ENCODE peak calls at places on chromosome 6, in ten cellular contexts. Q is PC-3, N is mammary epithelial cell, F is HCT116, Y is trophoblast cell, O is K562, K is fibroblast of lung, L is H9, S is GM23248, U is astrocyte. X is an unnamed sample.

GRCh38 chr6:89079611-89080213 is 839 bp upstream of the PNRC1 start:
- DNase-seq in Q (peak; percentile 38), N (peak; percentile 62), F (no peak), Y (peak; percentile 62), O (no peak), K (peak; percentile 70), L (no peak), S (peak; percentile 85), U (peak; percentile 56), X (peak; percentile 67)

GRCh38 chr6:7238900-7239589 is 74.0 kb downstream of the SSR1 start:
- DNase-seq in Q (peak; percentile 83), N (peak; percentile 58), F (peak; percentile 77), Y (peak; percentile 75), O (peak; percentile 86), K (peak; percentile 67), L (peak; percentile 89), S (peak; percentile 88), U (peak; percentile 49), X (peak; percentile 78)

GRCh38 chr6:170206931-170207431 is 83.9 kb downstream of the DLL1 start:
- DNase-seq in Q (no peak), N (no peak), F (no peak), Y (no peak), O (no peak), K (no peak), L (no peak), S (no peak), U (no peak), X (no peak)

GRCh38 chr6:41724638-41725501 is 10.5 kb downstream of the TFEB start:
- DNase-seq in Q (no peak), N (no peak), F (no peak), Y (no peak), O (no peak), K (no peak), L (no peak), S (no peak), U (no peak), X (no peak)

GRCh38 chr6:31328355-31328960 is 28.5 kb downstream of the HLA-B start:
- DNase-seq in Q (no peak), N (no peak), F (no peak), Y (no peak), O (no peak), K (no peak), L (peak; percentile 62), S (no peak), U (no peak), X (no peak)

GRCh38 chr6:111894272-111894671 is 21.0 kb upstream of the FYN start:
- DNase-seq in Q (peak; percentile 57), N (peak; percentile 22), F (no peak), Y (no peak), O (no peak), K (peak; percentile 52), L (no peak), S (peak; percentile 66), U (no peak), X (no peak)

GRCh38 chr6:111944541-111944940 is 71.3 kb upstream of the FYN start:
- DNase-seq in Q (no peak), N (no peak), F (no peak), Y (peak; percentile 42), O (no peak), K (no peak), L (no peak), S (no peak), U (no peak), X (no peak)

GRCh38 chr6:168189679-168190405 is 110.8 kb upstream of the FRMD1 start:
- DNase-seq in Q (no peak), N (no peak), F (no peak), Y (no peak), O (no peak), K (no peak), L (peak; percentile 13), S (no peak), U (no peak), X (no peak)

DNA sequence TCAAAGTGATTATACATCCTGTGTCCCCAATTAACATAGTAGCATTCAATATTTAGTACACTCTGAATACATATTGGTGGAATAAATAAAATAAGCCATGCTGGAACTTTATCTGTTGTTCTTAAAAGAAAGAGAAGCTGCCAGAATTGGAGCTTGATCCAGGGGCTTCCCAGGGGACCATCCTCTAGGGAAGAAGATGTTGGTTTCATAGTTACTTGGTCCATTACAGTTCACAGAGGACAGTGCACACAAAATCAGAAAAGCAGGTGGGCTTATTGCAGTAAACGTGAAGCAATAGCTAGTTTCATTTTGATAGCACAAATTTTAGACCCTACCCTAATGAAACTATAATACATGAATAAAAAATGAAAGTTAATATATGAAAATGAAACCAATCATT is 227.2 kb upstream of the MARCKS start:
- DNase-seq in Q (no peak), N (no peak), F (no peak), Y (no peak), O (no peak), K (no peak), L (no peak), S (no peak), U (no peak), X (no peak)
- H3K9ac ChIP-seq in Q (peak overlapping the region; percentile 12), N (no peak overlapping the region), F (no peak overlapping the region), Y (no peak overlapping the region), O (no peak overlapping the region), K (no peak overlapping the region), L (no peak overlapping the region), S (peak overlapping the region; percentile 42), U (no peak overlapping the region), X (no peak overlapping the region)

GRCh38 chr6:28351087-28351486 is 1.3 kb downstream of the ZKSCAN3 start:
- DNase-seq in Q (no peak), N (no peak), F (no peak), Y (no peak), O (peak; percentile 32), K (no peak), L (no peak), S (no peak), U (no peak), X (no peak)

GRCh38 chr6:28353356-28353755 is 3.6 kb downstream of the ZKSCAN3 start:
- DNase-seq in Q (peak; percentile 32), N (no peak), F (no peak), Y (no peak), O (no peak), K (no peak), L (no peak), S (no peak), U (no peak), X (no peak)

GRCh38 chr6:28349344-28349891 is 329 bp upstream of the ZKSCAN3 start:
- DNase-seq in Q (no peak), N (no peak), F (no peak), Y (no peak), O (no peak), K (no peak), L (no peak), S (no peak), U (no peak), X (no peak)

GRCh38 chr6:28349892-28350737 is at the start of gene ZKSCAN3:
- DNase-seq in Q (peak; percentile 82), N (peak; percentile 76), F (peak; percentile 80), Y (peak; percentile 79), O (peak; percentile 87), K (peak; percentile 82), L (peak; percentile 83), S (peak; percentile 90), U (peak; percentile 70), X (peak; percentile 89)

GRCh38 chr6:28351493-28351925 is 1.8 kb downstream of the ZKSCAN3 start:
- DNase-seq in Q (no peak), N (no peak), F (no peak), Y (no peak), O (no peak), K (no peak), L (no peak), S (no peak), U (no peak), X (no peak)
- H2AFZ ChIP-seq in Q (no peak overlapping the region), N (no peak overlapping the region), F (no peak overlapping the region), Y (no peak overlapping the region), O (peak overlapping the region; percentile 94), K (no peak overlapping the region), L (no peak overlapping the region), S (no peak overlapping the region), U (no peak overlapping the region), X (no peak overlapping the region)

GRCh38 chr6:33776764-33777163 is 12.2 kb downstream of the LEMD2 start:
- DNase-seq in Q (no peak), N (no peak), F (no peak), Y (no peak), O (no peak), K (no peak), L (no peak), S (no peak), U (no peak), X (no peak)
- H3K4me1 ChIP-seq in Q (peaks cover 13% of the 10 kb centered on the region), N (peaks cover 28% of the 10 kb centered on the region), F (peaks cover 19% of the 10 kb centered on the region), Y (peaks cover 18% of the 10 kb centered on the region), O (peaks cover 14% of the 10 kb centered on the region), K (peaks cover 20% of the 10 kb centered on the region), L (peaks cover 13% of the 10 kb centered on the region), S (peaks cover 25% of the 10 kb centered on the region), U (peaks cover 23% of the 10 kb centered on the region), X (no peaks in the 10 kb centered on the region)

GRCh38 chr6:20693466-20694063 is 159.3 kb downstream of the CDKAL1 start:
- DNase-seq in Q (peak; percentile 22), N (peak; percentile 52), F (no peak), Y (no peak), O (no peak), K (peak; percentile 36), L (no peak), S (peak; percentile 40), U (peak; percentile 39), X (peak; percentile 19)
- H3K9ac ChIP-seq in Q (no peak overlapping the region), N (no peak overlapping the region), F (no peak overlapping the region), Y (no peak overlapping the region), O (no peak overlapping the region), K (no peak overlapping the region), L (no peak overlapping the region), S (no peak overlapping the region), U (no peak overlapping the region), X (no peak overlapping the region)